ENCODE peak calls at places on chromosomes 11 and 22, in eight cellular contexts. I, N, C, U, L, Y, Z and T are unnamed samples.

GRCh38 chr11:57777969-57778317 is 16.3 kb downstream of the CTNND1 start:
- DNase-seq in L (peak), N (peak), C (no peak), Y (no peak), I (peak), U (no peak), Z (no peak), T (no peak)

GRCh38 chr11:130636672-130637463 is 188.4 kb downstream of the ADAMTS15 start:
- DNase-seq in L (peak), U (no peak), N (no peak), C (no peak), I (no peak), Z (no peak), Y (peak), T (no peak)

GRCh38 chr11:108117746-108118371 is 3.5 kb upstream of the ACAT1 start:
- DNase-seq in Y (peak), Z (no peak), N (no peak), C (no peak), U (no peak), I (no peak), L (peak), T (no peak)

GRCh38 chr11:32643526-32643925 is 59.9 kb downstream of the EIF3M start:
- DNase-seq in Z (no peak), U (no peak), Y (no peak), N (no peak), L (peak), I (no peak), C (no peak), T (no peak)

GRCh38 chr11:6402061-6402470 is 11.8 kb downstream of the SMPD1 start:
- DNase-seq in U (no peak), I (no peak), Z (no peak), L (no peak), C (no peak), Y (peak), N (no peak), T (no peak)

GRCh38 chr22:50713571-50714056 is 24.4 kb upstream of the ACR start:
- DNase-seq in I (peak), C (no peak), Z (no peak), L (no peak), N (no peak), Y (no peak), U (no peak), T (peak)

GRCh38 chr11:70528046-70528793 is 129.9 kb downstream of the CTTN start:
- DNase-seq in I (peak), L (no peak), N (no peak), C (peak), U (no peak), Y (no peak), Z (no peak), T (no peak)

GRCh38 chr11:127268956-127269355 is 268.4 kb upstream of the KIRREL3 start:
- DNase-seq in Z (no peak), Y (no peak), I (no peak), U (no peak), L (no peak), N (no peak), C (no peak), T (no peak)

GRCh38 chr11:114285599-114285998 is 10.6 kb upstream of the NNMT start:
- DNase-seq in Z (no peak), L (peak), N (no peak), C (no peak), Y (no peak), I (no peak), U (no peak), T (no peak)

GRCh38 chr11:124897681-124898680 is at the start of gene ROBO4:
- DNase-seq in L (peak), U (no peak), N (no peak), C (no peak), I (peak), Z (no peak), Y (no peak), T (no peak)

GRCh38 chr22:46942816-46943783 is 180.7 kb downstream of the TBC1D22A start:
- DNase-seq in C (no peak), Y (no peak), I (peak), N (peak), U (no peak), Z (peak), L (no peak), T (no peak)

GRCh38 chr11:116851631-116852030 is 14.2 kb upstream of the APOA1 start:
- DNase-seq in C (peak), N (no peak), Z (no peak), U (no peak), L (no peak), Y (no peak), I (no peak), T (no peak)

GRCh38 chr22:31616315-31616980 is 45.6 kb downstream of the PISD start:
- DNase-seq in U (no peak), Z (no peak), C (peak), I (no peak), Y (peak), L (no peak), N (no peak), T (no peak)

GRCh38 chr22:32737811-32738210 is 63.7 kb upstream of the TIMP3 start:
- DNase-seq in I (no peak), Y (no peak), C (no peak), N (no peak), U (no peak), Z (no peak), L (no peak), T (no peak)

GRCh38 chr11:67048515-67048914 is 8.1 kb upstream of the RHOD start:
- DNase-seq in I (no peak), C (no peak), L (no peak), N (no peak), U (no peak), Z (no peak), Y (no peak), T (no peak)

GRCh38 chr11:126104420-126104819 is 41.8 kb upstream of the CDON start:
- DNase-seq in U (no peak), L (no peak), N (no peak), Z (no peak), Y (no peak), C (no peak), I (no peak), T (no peak)

GRCh38 chr11:91406009-91406408 is 818.6 kb upstream of the FAT3 start:
- DNase-seq in C (peak), I (no peak), N (no peak), U (no peak), Y (no peak), L (no peak), Z (no peak), T (no peak)

GRCh38 chr22:49768511-49768910 is 59.2 kb downstream of the BRD1 start:
- DNase-seq in I (no peak), L (no peak), N (no peak), Z (no peak), C (peak), Y (no peak), U (no peak), T (peak)

GRCh38 chr11:10374386-10374785 is 69.5 kb downstream of the ADM start:
- DNase-seq in C (no peak), U (no peak), I (no peak), L (no peak), Y (no peak), Z (no peak), N (no peak), T (no peak)

GRCh38 chr11:46345131-46345597 is 2.1 kb upstream of the DGKZ start:
- DNase-seq in Z (peak), U (no peak), C (peak), N (no peak), Y (peak), L (no peak), I (peak), T (no peak)

GRCh38 chr11:57429946-57430345 is 3.0 kb upstream of the SLC43A3 start:
- DNase-seq in N (no peak), Z (no peak), L (no peak), I (no peak), Y (no peak), U (no peak), C (no peak), T (no peak)

GRCh38 chr11:70672991-70673670 is 274.8 kb downstream of the CTTN start:
- DNase-seq in Z (no peak), N (no peak), U (no peak), I (no peak), L (no peak), Y (no peak), C (peak), T (no peak)

GRCh38 chr11:47355283-47356128 is 3.0 kb upstream of the MYBPC3 start:
- DNase-seq in Y (peak), N (peak), I (peak), L (peak), U (peak), C (peak), Z (peak), T (peak)

GRCh38 chr22:32265882-32266767 is 11.0 kb upstream of the SLC5A4 start:
- DNase-seq in C (no peak), L (peak), I (peak), Z (peak), N (peak), Y (peak), U (peak), T (peak)

GRCh38 chr22:44032126-44032730 is 8.1 kb downstream of the PARVB start:
- DNase-seq in Z (no peak), Y (no peak), U (no peak), L (peak), N (no peak), I (no peak), C (no peak), T (no peak)

GRCh38 chr22:30969532-30970355 is 679 bp downstream of the TUG1 start:
- DNase-seq in C (no peak), I (peak), U (no peak), L (peak), Z (peak), Y (peak), N (peak), T (peak)

GRCh38 chr22:36467946-36468345 is 13.5 kb downstream of the TXN2 start:
- DNase-seq in L (peak), U (no peak), Z (peak), Y (no peak), I (peak), C (no peak), N (no peak), T (no peak)

GRCh38 chr11:114618139-114618538 is 22.6 kb upstream of the NXPE4 start:
- DNase-seq in N (no peak), Z (no peak), L (no peak), I (no peak), U (no peak), C (no peak), Y (peak), T (no peak)

GRCh38 chr22:32710896-32711295 is 90.6 kb upstream of the TIMP3 start:
- DNase-seq in N (no peak), U (no peak), C (no peak), I (no peak), Z (no peak), Y (no peak), L (no peak), T (no peak)

GRCh38 chr11:47259178-47259977 is 1.6 kb downstream of the NR1H3 start:
- DNase-seq in L (peak), U (no peak), Z (peak), I (no peak), N (peak), Y (peak), C (no peak), T (no peak)

GRCh38 chr11:32081129-32081641 is 9.7 kb upstream of the RCN1 start:
- DNase-seq in U (no peak), Z (no peak), N (no peak), I (peak), Y (peak), L (peak), C (no peak), T (no peak)

GRCh38 chr11:79328402-79328801 is 112.4 kb downstream of the TENM4 start:
- DNase-seq in C (no peak), L (no peak), Y (no peak), Z (no peak), U (no peak), I (no peak), N (no peak), T (no peak)

GRCh38 chr11:111691731-111692130 is 74.5 kb downstream of the PPP2R1B start:
- DNase-seq in Y (no peak), L (no peak), I (no peak), C (no peak), U (no peak), N (no peak), Z (no peak), T (no peak)

GRCh38 chr22:49712195-49712791 is 115.4 kb downstream of the BRD1 start:
- DNase-seq in C (no peak), I (no peak), Y (no peak), L (no peak), U (no peak), N (no peak), Z (no peak), T (no peak)

GRCh38 chr11:19467904-19468303 is 227.2 kb upstream of the E2F8 start:
- DNase-seq in L (no peak), Z (no peak), C (no peak), Y (no peak), U (no peak), N (no peak), I (no peak), T (no peak)

GRCh38 chr11:34647131-34647530 is 26.2 kb downstream of the EHF start:
- DNase-seq in C (no peak), N (no peak), Y (no peak), L (no peak), Z (no peak), U (no peak), I (no peak), T (no peak)

GRCh38 chr11:1882265-1883238 is 9.1 kb downstream of the PRR33 start:
- DNase-seq in N (peak), U (peak), Y (peak), I (peak), L (peak), Z (peak), C (peak), T (peak)

GRCh38 chr11:97854877-97855276 is 1165.9 kb upstream of the CNTN5 start:
- DNase-seq in Z (no peak), L (no peak), I (no peak), N (no peak), C (peak), Y (no peak), U (no peak), T (no peak)
- H3K4me3 ChIP-seq in Z (no peak), L (no peak), I (no peak), N (no peak), C (no peak), Y (no peak), U (no peak), T (no peak)

GRCh38 chr11:100837294-100837693 is 150.2 kb downstream of the ARHGAP42 start:
- DNase-seq in Z (no peak), I (no peak), C (no peak), N (no peak), Y (no peak), U (no peak), L (no peak), T (no peak)

GRCh38 chr11:100847696-100848216 is 160.7 kb downstream of the ARHGAP42 start:
- DNase-seq in Y (no peak), Z (no peak), L (no peak), U (no peak), C (no peak), N (no peak), I (no peak), T (no peak)

GRCh38 chr11:100841711-100842407 is 154.8 kb downstream of the ARHGAP42 start:
- DNase-seq in I (no peak), N (no peak), L (no peak), Y (no peak), Z (no peak), U (no peak), C (no peak), T (no peak)
- H3K4me3 ChIP-seq in I (no peak), N (no peak), L (no peak), Y (no peak), Z (no peak), U (no peak), C (no peak), T (no peak)

DNA sequence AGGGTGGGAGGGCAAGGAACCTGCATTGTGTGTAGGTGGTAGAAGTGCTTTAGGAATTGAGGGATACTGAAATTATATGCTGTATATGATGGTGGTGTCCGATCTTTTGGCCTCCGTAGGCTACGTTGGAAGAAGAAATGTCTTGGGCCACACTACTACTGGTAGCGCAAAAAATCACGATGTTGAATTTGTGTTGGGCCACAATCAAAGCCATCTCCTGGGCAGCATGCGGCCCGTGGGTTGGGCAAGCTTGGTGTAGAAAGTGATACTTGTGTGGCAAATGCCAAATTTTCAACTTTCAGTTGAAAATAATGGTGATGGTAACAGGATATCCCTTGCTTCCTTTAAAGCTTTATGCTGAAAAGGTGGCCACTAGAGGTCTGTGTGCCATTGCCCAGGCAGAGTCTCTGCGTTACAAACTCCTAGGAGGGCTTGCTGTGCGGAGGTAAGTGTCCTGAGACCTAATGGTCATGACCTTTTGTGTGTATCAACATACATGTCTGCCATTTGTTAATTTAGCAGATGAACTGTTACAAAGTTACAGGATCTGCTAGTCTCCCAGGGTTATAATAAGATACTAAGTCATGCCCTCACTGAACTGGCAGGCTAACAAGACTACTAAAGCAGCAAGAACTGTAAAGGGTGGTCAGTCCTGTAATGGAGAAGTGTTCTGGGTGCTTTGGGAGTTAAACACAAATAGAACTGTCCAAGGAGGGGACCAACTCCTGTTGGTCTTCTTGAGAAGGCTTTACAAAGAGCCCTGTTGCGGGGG is 2.9 kb downstream of the RPS3 start:
- DNase-seq in U (no peak), Z (no peak), Y (no peak), L (no peak), I (no peak), C (no peak), N (no peak), T (no peak)
- H3K4me3 ChIP-seq in U (no peak), Z (no peak), Y (peak), L (peak), I (no peak), C (no peak), N (no peak), T (no peak)

GRCh38 chr22:19522190-19522880 is 1.9 kb downstream of the CLDN5 start:
- DNase-seq in L (no peak), I (peak), U (no peak), Z (no peak), N (no peak), Y (no peak), C (no peak), T (no peak)

GRCh38 chr22:19524170-19525115 is at the start of gene CLDN5:
- DNase-seq in I (peak), C (peak), N (no peak), Z (peak), Y (no peak), L (peak), U (no peak), T (no peak)

GRCh38 chr22:19522881-19523239 is 1.4 kb downstream of the CLDN5 start:
- DNase-seq in Y (no peak), I (no peak), U (no peak), Z (no peak), C (no peak), L (no peak), N (no peak), T (no peak)

GRCh38 chr22:19525116-19525660 is 978 bp upstream of the CLDN5 start:
- DNase-seq in L (no peak), I (peak), N (no peak), C (no peak), U (no peak), Y (no peak), Z (no peak), T (no peak)

GRCh38 chr22:19523240-19524169 is 705 bp downstream of the CLDN5 start:
- DNase-seq in N (no peak), I (no peak), Y (peak), Z (no peak), U (no peak), C (no peak), L (peak), T (peak)
- H3K4me3 ChIP-seq in N (peak), I (peak), Y (no peak), Z (no peak), U (peak), C (peak), L (peak), T (peak)

GRCh38 chr11:706957-707816 is 1.2 kb downstream of the EPS8L2 start:
- DNase-seq in I (no peak), L (peak), U (peak), Z (peak), N (peak), C (peak), Y (no peak), T (peak)
- H3K4me3 ChIP-seq in I (peak), L (peak), U (peak), Z (no peak), N (peak), C (peak), Y (peak), T (peak)